ENCODE peak calls at places on chromosome 15, in seven cellular contexts. One of them, this sample, is unnamed.

GRCh38 chr15:101113114-101114005 is 138.5 kb downstream of the CHSY1 start:
- DNase-seq in CD8-positive, alpha-beta T cell: no peak
- DNase-seq in progenitor cell of endocrine pancreas: no peak
- DNase-seq in AG04450: no peak
- DNase-seq in endothelial cell: no peak
- DNase-seq in endodermal cell: peak
- DNase-seq in adrenal gland: no peak
- DNase-seq in this sample: no peak

GRCh38 chr15:71282086-71282485 is 166.8 kb downstream of the THSD4 start:
- DNase-seq in progenitor cell of endocrine pancreas: no peak
- DNase-seq in adrenal gland: no peak
- DNase-seq in endothelial cell: no peak
- DNase-seq in CD8-positive, alpha-beta T cell: no peak
- DNase-seq in AG04450: no peak
- DNase-seq in endodermal cell: no peak
- DNase-seq in this sample: no peak

GRCh38 chr15:65054333-65055200 is 9.4 kb downstream of the SLC51B start:
- DNase-seq in adrenal gland: peak
- DNase-seq in progenitor cell of endocrine pancreas: peak
- DNase-seq in CD8-positive, alpha-beta T cell: peak
- DNase-seq in AG04450: no peak
- DNase-seq in endothelial cell: peak
- DNase-seq in endodermal cell: peak
- DNase-seq in this sample: peak

GRCh38 chr15:64985382-64986033 is 4.2 kb downstream of the SPG21 start:
- DNase-seq in CD8-positive, alpha-beta T cell: no peak
- DNase-seq in endodermal cell: no peak
- DNase-seq in endothelial cell: no peak
- DNase-seq in adrenal gland: peak
- DNase-seq in progenitor cell of endocrine pancreas: no peak
- DNase-seq in AG04450: no peak
- DNase-seq in this sample: no peak

GRCh38 chr15:50109086-50109987 is 9.7 kb downstream of the ATP8B4 start:
- DNase-seq in AG04450: no peak
- DNase-seq in CD8-positive, alpha-beta T cell: no peak
- DNase-seq in endodermal cell: no peak
- DNase-seq in adrenal gland: no peak
- DNase-seq in endothelial cell: no peak
- DNase-seq in progenitor cell of endocrine pancreas: no peak
- DNase-seq in this sample: no peak

GRCh38 chr15:43244092-43244491 is 22.6 kb downstream of the TGM5 start:
- DNase-seq in endodermal cell: no peak
- DNase-seq in endothelial cell: no peak
- DNase-seq in adrenal gland: no peak
- DNase-seq in AG04450: no peak
- DNase-seq in progenitor cell of endocrine pancreas: no peak
- DNase-seq in CD8-positive, alpha-beta T cell: no peak
- DNase-seq in this sample: no peak

GRCh38 chr15:83207622-83208356 is at the start of gene HDGFL3:
- DNase-seq in adrenal gland: peak
- DNase-seq in progenitor cell of endocrine pancreas: peak
- DNase-seq in endodermal cell: peak
- DNase-seq in AG04450: no peak
- DNase-seq in endothelial cell: peak
- DNase-seq in CD8-positive, alpha-beta T cell: peak
- DNase-seq in this sample: no peak

GRCh38 chr15:78696436-78696835 is 55.4 kb upstream of the CHRNB4 start:
- DNase-seq in CD8-positive, alpha-beta T cell: no peak
- DNase-seq in AG04450: no peak
- DNase-seq in adrenal gland: no peak
- DNase-seq in endodermal cell: no peak
- DNase-seq in progenitor cell of endocrine pancreas: no peak
- DNase-seq in endothelial cell: no peak
- DNase-seq in this sample: no peak

GRCh38 chr15:99709243-99709986 is 23.8 kb downstream of the LYSMD4 start:
- DNase-seq in endothelial cell: no peak
- DNase-seq in endodermal cell: no peak
- DNase-seq in progenitor cell of endocrine pancreas: no peak
- DNase-seq in AG04450: no peak
- DNase-seq in adrenal gland: no peak
- DNase-seq in CD8-positive, alpha-beta T cell: no peak
- DNase-seq in this sample: no peak

GRCh38 chr15:67547064-67547463 is 4.6 kb downstream of the MAP2K5 start:
- DNase-seq in CD8-positive, alpha-beta T cell: no peak
- DNase-seq in AG04450: no peak
- DNase-seq in progenitor cell of endocrine pancreas: no peak
- DNase-seq in endodermal cell: no peak
- DNase-seq in endothelial cell: no peak
- DNase-seq in adrenal gland: no peak
- DNase-seq in this sample: no peak

GRCh38 chr15:82093774-82094211 is 48.0 kb upstream of the MEX3B start:
- DNase-seq in endothelial cell: no peak
- DNase-seq in AG04450: peak
- DNase-seq in endodermal cell: no peak
- DNase-seq in progenitor cell of endocrine pancreas: no peak
- DNase-seq in CD8-positive, alpha-beta T cell: no peak
- DNase-seq in adrenal gland: no peak
- DNase-seq in this sample: no peak

GRCh38 chr15:54575586-54575985 is 597.3 kb downstream of the UNC13C start:
- DNase-seq in endodermal cell: no peak
- DNase-seq in CD8-positive, alpha-beta T cell: no peak
- DNase-seq in adrenal gland: no peak
- DNase-seq in AG04450: no peak
- DNase-seq in progenitor cell of endocrine pancreas: no peak
- DNase-seq in endothelial cell: no peak
- DNase-seq in this sample: no peak

GRCh38 chr15:74817370-74817737 is 4.7 kb downstream of the LMAN1L start:
- DNase-seq in CD8-positive, alpha-beta T cell: no peak
- DNase-seq in endodermal cell: peak
- DNase-seq in adrenal gland: peak
- DNase-seq in AG04450: no peak
- DNase-seq in progenitor cell of endocrine pancreas: no peak
- DNase-seq in endothelial cell: peak
- DNase-seq in this sample: no peak
- TF ChIP-seq CTCF in CD8-positive, alpha-beta T cell: no peak
- TF ChIP-seq CTCF in endodermal cell: peak
- TF ChIP-seq CTCF in adrenal gland: peak
- TF ChIP-seq CTCF in AG04450: peak
- TF ChIP-seq CTCF in progenitor cell of endocrine pancreas: no peak
- TF ChIP-seq CTCF in endothelial cell: no peak
- TF ChIP-seq CTCF in this sample: no peak

GRCh38 chr15:63505842-63506222 is 1.4 kb downstream of the USP3 start:
- DNase-seq in CD8-positive, alpha-beta T cell: no peak
- DNase-seq in AG04450: no peak
- DNase-seq in progenitor cell of endocrine pancreas: no peak
- DNase-seq in endodermal cell: no peak
- DNase-seq in adrenal gland: no peak
- DNase-seq in endothelial cell: no peak
- DNase-seq in this sample: no peak

GRCh38 chr15:63502843-63503738 is 1.3 kb upstream of the USP3 start:
- DNase-seq in endothelial cell: peak
- DNase-seq in CD8-positive, alpha-beta T cell: peak
- DNase-seq in endodermal cell: peak
- DNase-seq in progenitor cell of endocrine pancreas: peak
- DNase-seq in adrenal gland: peak
- DNase-seq in AG04450: peak
- DNase-seq in this sample: peak

GRCh38 chr15:63503739-63504246 is 600 bp upstream of the USP3 start:
- DNase-seq in CD8-positive, alpha-beta T cell: peak
- DNase-seq in AG04450: peak
- DNase-seq in endothelial cell: peak
- DNase-seq in progenitor cell of endocrine pancreas: peak
- DNase-seq in endodermal cell: peak
- DNase-seq in adrenal gland: peak
- DNase-seq in this sample: peak

GRCh38 chr15:63504979-63505841 is 817 bp downstream of the USP3 start:
- DNase-seq in adrenal gland: peak
- DNase-seq in CD8-positive, alpha-beta T cell: peak
- DNase-seq in progenitor cell of endocrine pancreas: no peak
- DNase-seq in endodermal cell: peak
- DNase-seq in AG04450: no peak
- DNase-seq in endothelial cell: peak
- DNase-seq in this sample: no peak

GRCh38 chr15:63504247-63504978 is at the start of gene USP3:
- DNase-seq in endothelial cell: peak
- DNase-seq in progenitor cell of endocrine pancreas: peak
- DNase-seq in AG04450: peak
- DNase-seq in CD8-positive, alpha-beta T cell: peak
- DNase-seq in adrenal gland: peak
- DNase-seq in endodermal cell: peak
- DNase-seq in this sample: peak
- TF ChIP-seq CTCF in endothelial cell: peak
- TF ChIP-seq CTCF in progenitor cell of endocrine pancreas: peak
- TF ChIP-seq CTCF in AG04450: peak
- TF ChIP-seq CTCF in CD8-positive, alpha-beta T cell: no peak
- TF ChIP-seq CTCF in adrenal gland: peak
- TF ChIP-seq CTCF in endodermal cell: peak
- TF ChIP-seq CTCF in this sample: peak

GRCh38 chr15:89038146-89038545 is 50.1 kb upstream of the ABHD2 start:
- DNase-seq in endodermal cell: no peak
- DNase-seq in progenitor cell of endocrine pancreas: no peak
- DNase-seq in AG04450: no peak
- DNase-seq in CD8-positive, alpha-beta T cell: no peak
- DNase-seq in endothelial cell: no peak
- DNase-seq in adrenal gland: no peak
- DNase-seq in this sample: no peak

GRCh38 chr15:89043031-89044002 is 44.9 kb upstream of the ABHD2 start:
- DNase-seq in AG04450: no peak
- DNase-seq in progenitor cell of endocrine pancreas: no peak
- DNase-seq in endothelial cell: no peak
- DNase-seq in endodermal cell: no peak
- DNase-seq in CD8-positive, alpha-beta T cell: no peak
- DNase-seq in adrenal gland: no peak
- DNase-seq in this sample: no peak

GRCh38 chr15:89042387-89042786 is 45.9 kb upstream of the ABHD2 start:
- DNase-seq in adrenal gland: no peak
- DNase-seq in CD8-positive, alpha-beta T cell: no peak
- DNase-seq in endodermal cell: no peak
- DNase-seq in progenitor cell of endocrine pancreas: no peak
- DNase-seq in AG04450: no peak
- DNase-seq in endothelial cell: no peak
- DNase-seq in this sample: no peak

GRCh38 chr15:89035658-89036057 is 52.6 kb upstream of the ABHD2 start:
- DNase-seq in adrenal gland: no peak
- DNase-seq in AG04450: no peak
- DNase-seq in progenitor cell of endocrine pancreas: no peak
- DNase-seq in endodermal cell: no peak
- DNase-seq in endothelial cell: no peak
- DNase-seq in CD8-positive, alpha-beta T cell: no peak
- DNase-seq in this sample: no peak

DNA sequence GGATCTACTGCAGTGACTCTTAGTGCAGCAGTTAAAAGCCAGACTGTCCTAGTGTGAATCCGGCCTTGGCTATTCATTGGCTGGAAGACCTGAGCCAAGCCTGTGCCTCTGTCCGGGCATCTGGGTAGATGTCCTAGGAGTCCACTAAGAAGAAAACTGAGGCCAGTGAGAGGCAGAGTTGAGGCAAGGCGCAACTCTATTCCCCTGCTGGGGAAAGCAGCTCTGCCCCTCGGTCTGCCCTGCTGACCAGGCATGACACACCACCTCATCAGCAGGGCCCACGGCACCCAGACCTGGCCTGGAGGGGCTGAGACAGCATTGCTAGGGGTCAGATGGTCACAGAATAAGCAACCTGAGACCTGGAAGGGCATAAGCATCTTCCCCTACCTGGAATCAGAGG is 46.7 kb upstream of the ABHD2 start:
- DNase-seq in CD8-positive, alpha-beta T cell: no peak
- DNase-seq in adrenal gland: no peak
- DNase-seq in endothelial cell: no peak
- DNase-seq in AG04450: no peak
- DNase-seq in progenitor cell of endocrine pancreas: no peak
- DNase-seq in endodermal cell: no peak
- DNase-seq in this sample: no peak
- TF ChIP-seq CTCF in CD8-positive, alpha-beta T cell: no peak
- TF ChIP-seq CTCF in adrenal gland: no peak
- TF ChIP-seq CTCF in endothelial cell: no peak
- TF ChIP-seq CTCF in AG04450: no peak
- TF ChIP-seq CTCF in progenitor cell of endocrine pancreas: no peak
- TF ChIP-seq CTCF in endodermal cell: no peak
- TF ChIP-seq CTCF in this sample: no peak

GRCh38 chr15:45581919-45582318 is 5.3 kb upstream of the BLOC1S6 start:
- DNase-seq in progenitor cell of endocrine pancreas: no peak
- DNase-seq in endothelial cell: no peak
- DNase-seq in AG04450: no peak
- DNase-seq in adrenal gland: no peak
- DNase-seq in endodermal cell: no peak
- DNase-seq in CD8-positive, alpha-beta T cell: no peak
- DNase-seq in this sample: no peak

GRCh38 chr15:45586990-45587860 is at the start of gene BLOC1S6:
- DNase-seq in endodermal cell: peak
- DNase-seq in endothelial cell: peak
- DNase-seq in adrenal gland: peak
- DNase-seq in CD8-positive, alpha-beta T cell: peak
- DNase-seq in AG04450: peak
- DNase-seq in progenitor cell of endocrine pancreas: peak
- DNase-seq in this sample: peak

GRCh38 chr15:45585069-45585468 is 2.1 kb upstream of the BLOC1S6 start:
- DNase-seq in progenitor cell of endocrine pancreas: no peak
- DNase-seq in endodermal cell: peak
- DNase-seq in AG04450: no peak
- DNase-seq in CD8-positive, alpha-beta T cell: no peak
- DNase-seq in adrenal gland: no peak
- DNase-seq in endothelial cell: no peak
- DNase-seq in this sample: no peak

GRCh38 chr15:45587861-45588170 is 637 bp downstream of the BLOC1S6 start:
- DNase-seq in endodermal cell: no peak
- DNase-seq in CD8-positive, alpha-beta T cell: no peak
- DNase-seq in adrenal gland: no peak
- DNase-seq in progenitor cell of endocrine pancreas: no peak
- DNase-seq in AG04450: no peak
- DNase-seq in endothelial cell: no peak
- DNase-seq in this sample: no peak

DNA sequence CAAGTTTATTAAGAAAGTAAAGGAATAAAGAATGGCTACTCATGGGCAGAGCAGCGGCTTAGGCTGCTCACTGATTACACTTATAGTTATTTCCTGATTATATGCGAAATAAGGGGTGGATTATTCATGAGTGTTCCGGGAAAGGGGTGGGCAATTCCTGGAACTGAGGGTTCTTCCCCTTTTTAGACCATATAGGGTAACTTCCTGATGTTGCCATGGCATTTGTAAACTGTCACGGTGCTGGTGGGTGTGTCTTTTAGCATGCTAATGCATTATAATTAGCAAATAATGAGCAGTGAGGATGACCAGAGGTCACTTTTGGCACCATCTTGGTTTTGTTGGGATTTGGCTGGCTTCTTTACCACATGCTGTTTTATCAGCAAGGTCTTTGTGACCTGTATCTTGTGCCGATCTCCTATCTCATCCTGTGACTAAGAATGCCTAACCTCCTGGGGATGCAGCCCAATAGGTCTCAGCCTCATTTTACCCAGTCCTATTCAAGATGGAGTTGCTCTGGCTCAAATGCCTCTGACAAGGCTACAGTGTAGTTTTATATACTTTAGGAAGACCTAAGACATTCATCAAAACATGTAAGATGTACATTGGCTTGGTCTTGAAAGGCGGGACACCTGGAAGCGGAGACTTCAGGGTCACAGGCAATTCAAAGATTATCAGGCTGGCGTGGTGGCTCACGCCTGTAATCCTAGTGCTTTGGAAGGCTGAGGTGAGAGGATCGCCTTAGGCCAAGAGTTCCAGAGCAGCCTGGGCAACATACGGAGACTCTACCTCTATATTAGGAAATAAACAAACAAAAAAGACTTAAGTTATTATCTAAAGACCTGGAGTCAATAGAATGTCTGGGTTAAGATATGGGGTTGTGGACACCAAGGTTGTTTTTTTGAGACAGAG is 3.2 kb upstream of the BLOC1S6 start:
- DNase-seq in endothelial cell: no peak
- DNase-seq in CD8-positive, alpha-beta T cell: no peak
- DNase-seq in AG04450: no peak
- DNase-seq in adrenal gland: peak
- DNase-seq in progenitor cell of endocrine pancreas: no peak
- DNase-seq in endodermal cell: peak
- DNase-seq in this sample: peak
- TF ChIP-seq CTCF in endothelial cell: no peak
- TF ChIP-seq CTCF in CD8-positive, alpha-beta T cell: no peak
- TF ChIP-seq CTCF in AG04450: no peak
- TF ChIP-seq CTCF in adrenal gland: no peak
- TF ChIP-seq CTCF in progenitor cell of endocrine pancreas: no peak
- TF ChIP-seq CTCF in endodermal cell: no peak
- TF ChIP-seq CTCF in this sample: no peak